ENCODE peak calls at places on chromosomes 12 and 14, in four cellular contexts. One of them, this sample, is unnamed.

GRCh38 chr12:25017336-25017735 is 68.4 kb upstream of the BCAT1 start:
- DNase-seq in PC-9: no peak
- DNase-seq in heart left ventricle: no peak
- DNase-seq in uterus: no peak
- DNase-seq in this sample: no peak

GRCh38 chr12:20040844-20041243 is 327.5 kb upstream of the PDE3A start:
- DNase-seq in PC-9: no peak
- DNase-seq in uterus: no peak
- DNase-seq in heart left ventricle: no peak
- DNase-seq in this sample: no peak

GRCh38 chr14:61388173-61388975 is 67.0 kb downstream of the PRKCH start:
- DNase-seq in PC-9: peak
- DNase-seq in heart left ventricle: no peak
- DNase-seq in uterus: no peak
- DNase-seq in this sample: no peak

GRCh38 chr14:52951730-52952481 is 1.1 kb upstream of the FERMT2 start:
- DNase-seq in heart left ventricle: no peak
- DNase-seq in PC-9: peak
- DNase-seq in uterus: no peak
- DNase-seq in this sample: peak

GRCh38 chr14:82313889-82314288 is 780.2 kb upstream of the SEL1L start:
- DNase-seq in uterus: no peak
- DNase-seq in PC-9: no peak
- DNase-seq in heart left ventricle: no peak
- DNase-seq in this sample: no peak

GRCh38 chr14:35808076-35808657 is 928 bp downstream of the RALGAPA1 start:
- DNase-seq in heart left ventricle: no peak
- DNase-seq in uterus: no peak
- DNase-seq in PC-9: peak
- DNase-seq in this sample: no peak

GRCh38 chr12:96237465-96238077 is 43.4 kb downstream of the ELK3 start:
- DNase-seq in PC-9: no peak
- DNase-seq in heart left ventricle: no peak
- DNase-seq in uterus: peak
- DNase-seq in this sample: peak

GRCh38 chr12:109892748-109893147 is 7.3 kb upstream of the TCHP start:
- DNase-seq in uterus: no peak
- DNase-seq in PC-9: no peak
- DNase-seq in heart left ventricle: no peak
- DNase-seq in this sample: no peak

GRCh38 chr12:130139541-130139940 is 22.7 kb upstream of the FZD10 start:
- DNase-seq in PC-9: no peak
- DNase-seq in uterus: no peak
- DNase-seq in heart left ventricle: no peak
- DNase-seq in this sample: no peak

GRCh38 chr12:115216300-115216699 is 532.3 kb upstream of the TBX3 start:
- DNase-seq in PC-9: no peak
- DNase-seq in heart left ventricle: no peak
- DNase-seq in uterus: no peak
- DNase-seq in this sample: no peak

GRCh38 chr12:132429932-132430643 is 59.9 kb upstream of the FBRSL1 start:
- DNase-seq in PC-9: no peak
- DNase-seq in uterus: no peak
- DNase-seq in heart left ventricle: no peak
- DNase-seq in this sample: no peak

GRCh38 chr14:21880918-21881317 is 207.3 kb upstream of the OR4E1 start:
- DNase-seq in PC-9: no peak
- DNase-seq in uterus: no peak
- DNase-seq in heart left ventricle: no peak
- DNase-seq in this sample: no peak

GRCh38 chr14:21882226-21882625 is 208.6 kb upstream of the OR4E1 start:
- DNase-seq in heart left ventricle: no peak
- DNase-seq in PC-9: no peak
- DNase-seq in uterus: no peak
- DNase-seq in this sample: no peak

GRCh38 chr14:21884995-21885394 is 211.4 kb upstream of the OR4E1 start:
- DNase-seq in PC-9: no peak
- DNase-seq in heart left ventricle: no peak
- DNase-seq in uterus: no peak
- DNase-seq in this sample: no peak
- H3K27ac ChIP-seq in PC-9: no peak
- H3K27ac ChIP-seq in heart left ventricle: no peak
- H3K27ac ChIP-seq in uterus: no peak
- H3K27ac ChIP-seq in this sample: no peak

DNA sequence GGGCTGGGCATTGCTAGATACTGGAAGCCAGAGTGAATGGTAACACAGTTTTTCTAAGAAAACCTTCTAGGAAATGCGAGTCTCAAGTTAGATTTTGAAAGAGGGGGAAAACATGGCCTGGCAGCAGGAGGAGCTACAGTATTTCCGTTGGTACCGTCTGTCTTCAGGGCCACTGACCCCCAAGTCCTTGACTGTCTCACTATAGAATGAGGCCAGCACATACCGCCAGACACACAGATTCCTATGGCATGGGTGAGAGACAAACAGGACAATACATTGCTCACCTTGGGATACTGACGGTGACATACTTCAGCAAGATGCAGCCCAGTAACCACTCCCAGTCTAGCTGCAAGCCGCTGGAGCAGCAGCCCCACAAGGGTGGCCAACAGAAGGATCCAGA is 21.7 kb downstream of the SLC11A2 start:
- DNase-seq in heart left ventricle: no peak
- DNase-seq in uterus: no peak
- DNase-seq in PC-9: no peak
- DNase-seq in this sample: no peak
- TF ChIP-seq CTCF in heart left ventricle: no peak
- TF ChIP-seq CTCF in uterus: no peak
- TF ChIP-seq CTCF in PC-9: no peak
- TF ChIP-seq CTCF in this sample: peak

DNA sequence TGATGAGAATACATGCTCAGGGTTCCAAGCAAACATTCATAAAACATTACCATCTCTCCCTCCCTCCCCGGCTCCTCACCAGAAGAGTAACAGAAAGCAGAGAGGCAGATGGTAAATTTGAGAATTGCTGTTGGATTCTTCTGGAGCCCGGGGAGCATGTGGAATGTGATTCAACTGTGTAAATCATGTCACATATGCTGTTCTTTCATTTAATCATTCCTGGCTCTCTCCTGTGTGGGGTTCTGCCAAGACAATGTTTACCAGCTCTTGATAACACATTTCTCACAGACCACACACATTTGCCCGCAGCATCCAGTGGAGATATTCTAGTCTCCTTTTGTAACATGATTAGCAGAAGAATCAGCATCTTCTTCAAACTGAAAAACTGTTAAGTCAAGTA is 23.4 kb upstream of the NR2C1 start:
- DNase-seq in PC-9: no peak
- DNase-seq in heart left ventricle: no peak
- DNase-seq in uterus: peak
- DNase-seq in this sample: no peak
- H3K27ac ChIP-seq in PC-9: no peak
- H3K27ac ChIP-seq in heart left ventricle: no peak
- H3K27ac ChIP-seq in uterus: peak
- H3K27ac ChIP-seq in this sample: peak

GRCh38 chr12:53699673-53700015 is 23.8 kb upstream of the ATP5MC2 start:
- DNase-seq in PC-9: no peak
- DNase-seq in heart left ventricle: no peak
- DNase-seq in uterus: no peak
- DNase-seq in this sample: no peak

GRCh38 chr12:53701518-53702264 is 25.6 kb downstream of the CALCOCO1 start:
- DNase-seq in heart left ventricle: peak
- DNase-seq in uterus: peak
- DNase-seq in PC-9: no peak
- DNase-seq in this sample: peak

GRCh38 chr12:53698948-53699672 is 23.2 kb upstream of the ATP5MC2 start:
- DNase-seq in PC-9: no peak
- DNase-seq in heart left ventricle: no peak
- DNase-seq in uterus: no peak
- DNase-seq in this sample: no peak

GRCh38 chr12:53703746-53704145 is 23.5 kb downstream of the CALCOCO1 start:
- DNase-seq in heart left ventricle: no peak
- DNase-seq in uterus: no peak
- DNase-seq in PC-9: no peak
- DNase-seq in this sample: no peak

GRCh38 chr12:53700567-53700966 is 24.7 kb upstream of the ATP5MC2 start:
- DNase-seq in PC-9: no peak
- DNase-seq in uterus: no peak
- DNase-seq in heart left ventricle: no peak
- DNase-seq in this sample: no peak
- TF ChIP-seq CTCF in PC-9: no peak
- TF ChIP-seq CTCF in uterus: no peak
- TF ChIP-seq CTCF in heart left ventricle: no peak
- TF ChIP-seq CTCF in this sample: no peak

GRCh38 chr14:103111297-103111981 is 11.8 kb upstream of the TNFAIP2 start:
- DNase-seq in heart left ventricle: no peak
- DNase-seq in PC-9: peak
- DNase-seq in uterus: no peak
- DNase-seq in this sample: no peak
- H3K27ac ChIP-seq in heart left ventricle: no peak
- H3K27ac ChIP-seq in PC-9: peak
- H3K27ac ChIP-seq in uterus: peak
- H3K27ac ChIP-seq in this sample: no peak

GRCh38 chr14:85129907-85130306 is 400.0 kb upstream of the FLRT2 start:
- DNase-seq in PC-9: no peak
- DNase-seq in uterus: no peak
- DNase-seq in heart left ventricle: no peak
- DNase-seq in this sample: no peak

GRCh38 chr14:85131523-85131922 is 398.4 kb upstream of the FLRT2 start:
- DNase-seq in uterus: no peak
- DNase-seq in PC-9: no peak
- DNase-seq in heart left ventricle: no peak
- DNase-seq in this sample: no peak
- TF ChIP-seq CTCF in uterus: no peak
- TF ChIP-seq CTCF in PC-9: peak
- TF ChIP-seq CTCF in heart left ventricle: no peak
- TF ChIP-seq CTCF in this sample: peak

This sample was measured in right atrium auricular region.